ENCODE peak calls at places on chromosomes 16 and 17, in nine cellular contexts. F is ovary; G is A549; P is tibial artery; L is HCT116; Z is naive thymus-derived CD4-positive, alpha-beta T cell; S is cardiac muscle cell; N is PC-3; V is SK-N-SH. O is an unnamed sample. For H3K4me1, the result is how much of the 10 kb centered on the place peaks cover.

GRCh38 chr16:90019543-90020259 is 445 bp upstream of the DBNDD1 start:
- DNase-seq in F (peak), G (peak), P (no peak), L (no peak), Z (peak), S (peak), N (peak), V (peak), O (peak)

GRCh38 chr16:66116163-66116792 is 250.2 kb upstream of the CDH5 start:
- DNase-seq in F (no peak), G (no peak), P (no peak), L (no peak), Z (no peak), S (no peak), N (peak), V (no peak), O (no peak)

GRCh38 chr17:80224683-80225082 is 4.5 kb downstream of the SLC26A11 start:
- DNase-seq in F (no peak), G (no peak), P (no peak), L (no peak), Z (no peak), S (no peak), N (no peak), V (no peak), O (no peak)

GRCh38 chr17:34312080-34312479 is 7.2 kb upstream of the CCL8 start:
- DNase-seq in F (no peak), G (no peak), P (no peak), L (no peak), Z (no peak), S (no peak), N (no peak), V (no peak), O (no peak)

GRCh38 chr17:9768381-9768934 is 22.9 kb downstream of the DHRS7C start:
- DNase-seq in F (no peak), G (peak), P (no peak), L (peak), Z (no peak), S (peak), N (peak), V (peak), O (no peak)

GRCh38 chr17:70060415-70060814 is 14.6 kb upstream of the KCNJ16 start:
- DNase-seq in F (peak), G (no peak), P (no peak), L (no peak), Z (no peak), S (no peak), N (no peak), V (no peak), O (no peak)

GRCh38 chr17:2266045-2266864 is 37.3 kb downstream of the SMG6 start:
- DNase-seq in F (no peak), G (no peak), P (no peak), L (no peak), Z (peak), S (no peak), N (no peak), V (no peak), O (no peak)

GRCh38 chr16:11393861-11394592 is 48.8 kb downstream of the RMI2 start:
- DNase-seq in F (no peak), G (no peak), P (no peak), L (no peak), Z (no peak), S (no peak), N (no peak), V (peak), O (no peak)

GRCh38 chr16:1990336-1991134 is 765 bp downstream of the SYNGR3 start:
- DNase-seq in F (peak), G (no peak), P (no peak), L (no peak), Z (no peak), S (peak), N (no peak), V (peak), O (peak)

GRCh38 chr17:17150450-17150804 is 55.7 kb downstream of the PLD6 start:
- DNase-seq in F (no peak), G (no peak), P (no peak), L (no peak), Z (no peak), S (no peak), N (no peak), V (no peak), O (no peak)

GRCh38 chr17:44607836-44608690 is 48.2 kb upstream of the MEIOC start:
- DNase-seq in F (no peak), G (no peak), P (no peak), L (no peak), Z (no peak), S (no peak), N (no peak), V (peak), O (no peak)

GRCh38 chr16:78259883-78260282 is 160.4 kb downstream of the WWOX start:
- DNase-seq in F (no peak), G (no peak), P (no peak), L (no peak), Z (no peak), S (peak), N (no peak), V (no peak), O (no peak)

GRCh38 chr16:78256686-78257375 is 157.4 kb downstream of the WWOX start:
- DNase-seq in F (no peak), G (no peak), P (no peak), L (no peak), Z (no peak), S (no peak), N (no peak), V (no peak), O (no peak)

GRCh38 chr16:78257376-78257728 is 157.9 kb downstream of the WWOX start:
- DNase-seq in F (no peak), G (no peak), P (no peak), L (no peak), Z (no peak), S (no peak), N (no peak), V (no peak), O (no peak)

GRCh38 chr16:78252757-78253156 is 153.3 kb downstream of the WWOX start:
- DNase-seq in F (no peak), G (no peak), P (no peak), L (no peak), Z (no peak), S (no peak), N (no peak), V (no peak), O (no peak)

DNA sequence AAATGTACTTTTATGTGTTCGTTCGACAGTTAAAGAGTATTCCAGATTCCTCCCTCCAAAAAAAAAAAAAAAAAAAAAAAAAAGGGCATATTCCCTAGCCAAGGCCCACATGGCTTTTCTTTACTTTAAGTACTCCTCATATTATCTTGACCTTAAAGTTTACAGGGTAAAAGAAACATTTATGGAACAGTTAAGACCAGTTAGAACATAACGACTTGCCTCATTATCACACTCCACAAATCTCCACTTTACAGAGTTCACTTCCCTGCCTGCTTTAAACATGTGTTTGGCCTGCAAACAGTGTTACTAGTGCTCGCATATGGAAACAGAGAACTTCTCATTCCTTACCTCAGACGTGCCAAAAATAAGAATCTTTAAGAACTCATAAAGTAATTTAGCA is 159.2 kb downstream of the WWOX start:
- DNase-seq in F (no peak), G (no peak), P (no peak), L (no peak), Z (no peak), S (no peak), N (no peak), V (no peak), O (no peak)
- H3K4me1 ChIP-seq in F (under half), G (under half), P (under half), L (under half), Z (under half), S (under half), N (under half), V (under half), O (under half)

GRCh38 chr17:27321372-27321771 is 27.5 kb downstream of the WSB1 start:
- DNase-seq in F (no peak), G (no peak), P (no peak), L (no peak), Z (no peak), S (no peak), N (no peak), V (no peak), O (no peak)
- H3K4me1 ChIP-seq in F (under half), G (under half), P (under half), L (under half), Z (under half), S (under half), N (under half), V (under half), O (under half)

DNA sequence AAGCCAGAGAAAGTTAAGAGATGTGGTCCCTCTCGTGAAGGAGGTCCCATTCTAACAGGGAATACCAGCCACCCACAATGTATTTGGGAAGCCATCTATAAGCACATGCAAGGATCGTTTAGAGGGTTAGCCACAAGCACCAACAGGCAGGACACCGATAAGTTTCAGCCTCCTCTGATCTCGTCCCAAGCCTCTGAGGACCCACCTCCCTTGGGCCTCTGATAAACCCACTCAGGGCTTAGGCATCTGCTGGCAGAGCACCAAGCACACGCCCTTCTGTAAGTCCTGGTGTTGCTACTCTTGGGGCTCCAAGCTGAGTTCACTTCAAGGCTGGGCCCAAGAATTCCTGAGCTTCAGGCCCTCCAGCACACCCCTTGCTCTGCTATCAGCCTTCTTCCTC is 5.4 kb upstream of the PNPO start:
- DNase-seq in F (no peak), G (peak), P (no peak), L (peak), Z (no peak), S (no peak), N (peak), V (no peak), O (no peak)
- H3K4me1 ChIP-seq in F (under half), G (under half), P (under half), L (half or more), Z (under half), S (under half), N (under half), V (under half), O (under half)

GRCh38 chr17:68461589-68461988 is 4.3 kb upstream of the WIPI1 start:
- DNase-seq in F (no peak), G (no peak), P (no peak), L (no peak), Z (no peak), S (no peak), N (no peak), V (no peak), O (no peak)

GRCh38 chr17:68462381-68463210 is 5.3 kb upstream of the WIPI1 start:
- DNase-seq in F (no peak), G (peak), P (no peak), L (peak), Z (peak), S (peak), N (peak), V (peak), O (peak)

GRCh38 chr17:68460715-68461114 is 3.4 kb upstream of the WIPI1 start:
- DNase-seq in F (no peak), G (no peak), P (no peak), L (no peak), Z (peak), S (no peak), N (no peak), V (no peak), O (no peak)

GRCh38 chr17:68460096-68460495 is 2.8 kb upstream of the WIPI1 start:
- DNase-seq in F (no peak), G (no peak), P (no peak), L (no peak), Z (no peak), S (no peak), N (no peak), V (no peak), O (no peak)

DNA sequence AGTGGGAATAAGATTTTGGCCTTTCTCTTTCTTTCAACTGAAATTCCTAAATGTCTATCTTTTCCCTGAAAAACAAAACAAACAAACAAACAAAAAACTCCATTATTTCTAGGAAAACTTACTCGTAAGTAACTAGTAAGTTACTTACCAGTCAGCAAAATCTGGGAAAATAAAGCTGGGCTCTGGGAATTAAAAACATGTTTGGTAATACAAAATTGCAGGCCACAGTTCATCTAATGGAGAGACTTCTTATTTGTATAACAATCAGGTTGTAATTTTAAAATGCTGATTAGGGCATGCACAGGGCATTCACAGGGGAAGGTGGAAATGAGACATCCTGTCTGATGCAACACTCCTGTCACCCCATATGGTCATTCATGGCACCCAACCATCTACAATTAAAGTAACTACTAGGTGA is 3.8 kb upstream of the WIPI1 start:
- DNase-seq in F (no peak), G (no peak), P (no peak), L (no peak), Z (no peak), S (no peak), N (no peak), V (no peak), O (no peak)
- H3K4me1 ChIP-seq in F (under half), G (under half), P (under half), L (under half), Z (under half), S (under half), N (under half), V (under half), O (under half)

O was measured in HAP-1.